ENCODE peak calls at places on chromosomes 5 and 9, in five cellular contexts. Z is H9, L is neuronal stem cell, Y is mesendoderm, O is mesenchymal stem cell. Q is an unnamed sample. For H3K79me1, the result is how much of the 10 kb centered on the place peaks cover.

GRCh38 chr5:113824307-113824706 is 310.8 kb downstream of the YTHDC2 start:
- DNase-seq in O (no peak), L (no peak), Z (no peak), Y (peak), Q (no peak)

GRCh38 chr9:5838884-5839571 is 6.1 kb upstream of the ERMP1 start:
- DNase-seq in Y (peak), Z (peak), L (no peak), O (peak), Q (peak)

GRCh38 chr5:159337291-159337974 is 7.1 kb upstream of the IL12B start:
- DNase-seq in O (peak), Y (peak), Z (no peak), L (no peak), Q (peak)

GRCh38 chr5:55547792-55548191 is 13.0 kb upstream of the PLPP1 start:
- DNase-seq in O (no peak), L (no peak), Z (no peak), Y (no peak), Q (no peak)

GRCh38 chr5:81965510-81965909 is 6.3 kb upstream of the ATG10 start:
- DNase-seq in Y (peak), L (no peak), O (peak), Z (no peak), Q (no peak)

GRCh38 chr9:113993838-113994540 is 84.1 kb downstream of the AMBP start:
- DNase-seq in L (no peak), Z (no peak), Y (no peak), O (no peak), Q (peak)

GRCh38 chr5:114038756-114039155 is 323.1 kb upstream of the KCNN2 start:
- DNase-seq in Z (no peak), O (no peak), Y (peak), L (no peak), Q (no peak)

GRCh38 chr5:172505403-172505759 is 51.1 kb upstream of the SH3PXD2B start:
- DNase-seq in O (no peak), Z (peak), Y (no peak), L (no peak), Q (no peak)

GRCh38 chr9:133532937-133533668 is 1.4 kb upstream of the ADAMTSL2 start:
- DNase-seq in L (peak), O (peak), Z (peak), Y (peak), Q (peak)

GRCh38 chr9:4425358-4426045 is 64.8 kb upstream of the SLC1A1 start:
- DNase-seq in Z (no peak), L (no peak), Y (no peak), O (no peak), Q (no peak)

GRCh38 chr9:134130503-134131375 is 5.1 kb upstream of the WDR5 start:
- DNase-seq in Y (peak), Z (peak), L (peak), O (no peak), Q (peak)

GRCh38 chr9:137461663-137462395 is 2.7 kb upstream of the NSMF start:
- DNase-seq in Y (peak), Z (peak), L (no peak), O (peak), Q (no peak)

GRCh38 chr9:18673179-18673578 is 199.2 kb downstream of the ADAMTSL1 start:
- DNase-seq in Z (no peak), Y (no peak), O (no peak), L (no peak), Q (no peak)

GRCh38 chr5:169979871-169980270 is 424 bp downstream of the INSYN2B start:
- DNase-seq in Z (no peak), L (peak), O (no peak), Y (peak), Q (peak)

GRCh38 chr5:111070272-111071134 is 1.0 kb upstream of the TSLP start:
- DNase-seq in O (peak), L (peak), Y (peak), Z (peak), Q (no peak)

GRCh38 chr5:143055596-143056330 is 285.6 kb downstream of the ARHGAP26 start:
- DNase-seq in O (peak), Z (no peak), Y (no peak), L (no peak), Q (peak)

GRCh38 chr5:179166886-179167841 is 107.0 kb downstream of the ZNF354C start:
- DNase-seq in O (peak), Y (peak), Z (peak), L (peak), Q (peak)

GRCh38 chr9:89952401-89952800 is 347.6 kb downstream of the GADD45G start:
- DNase-seq in Y (peak), L (no peak), O (peak), Z (no peak), Q (peak)

GRCh38 chr5:67315082-67315801 is 118.6 kb upstream of the CD180 start:
- DNase-seq in Y (peak), Z (peak), L (peak), O (peak), Q (peak)

GRCh38 chr5:56282241-56282640 is 49.1 kb upstream of the ANKRD55 start:
- DNase-seq in Y (no peak), O (peak), Z (no peak), L (no peak), Q (peak)

GRCh38 chr5:143682788-143683419 is 129.1 kb upstream of the HMHB1 start:
- DNase-seq in Z (no peak), Y (no peak), L (no peak), O (no peak), Q (peak)

GRCh38 chr5:43075319-43076293 is 35.5 kb upstream of the ANXA2R start:
- DNase-seq in O (peak), L (no peak), Y (no peak), Z (no peak), Q (no peak)

GRCh38 chr9:123684393-123685149 is 245.4 kb downstream of the DENND1A start:
- DNase-seq in L (no peak), Y (peak), Z (no peak), O (no peak), Q (no peak)

GRCh38 chr5:87252283-87252605 is 15.4 kb upstream of the RASA1 start:
- DNase-seq in O (no peak), Y (no peak), Z (no peak), L (no peak), Q (no peak)

GRCh38 chr5:148932355-148932935 is 106.0 kb downstream of the ADRB2 start:
- DNase-seq in L (no peak), Y (no peak), O (no peak), Z (no peak), Q (no peak)

GRCh38 chr5:9241459-9241858 is 304.4 kb downstream of the SEMA5A start:
- DNase-seq in L (no peak), Z (no peak), O (no peak), Y (no peak), Q (no peak)

GRCh38 chr9:100099722-100100042 is 639 bp downstream of the INVS start:
- DNase-seq in L (no peak), Z (no peak), Y (no peak), O (no peak), Q (no peak)

GRCh38 chr9:112179816-112180215 is 4.7 kb upstream of the SUSD1 start:
- DNase-seq in Y (no peak), L (no peak), O (no peak), Z (no peak), Q (no peak)

GRCh38 chr9:81687521-81688261 is 1.7 kb downstream of the TLE1 start:
- DNase-seq in O (peak), L (peak), Y (peak), Z (peak), Q (no peak)

GRCh38 chr5:1732238-1732880 is 67.3 kb downstream of the MRPL36 start:
- DNase-seq in O (no peak), Y (no peak), L (no peak), Z (peak), Q (no peak)

GRCh38 chr5:139635606-139636206 is 12.4 kb upstream of the CXXC5 start:
- DNase-seq in L (no peak), Z (no peak), O (peak), Y (peak), Q (peak)

DNA sequence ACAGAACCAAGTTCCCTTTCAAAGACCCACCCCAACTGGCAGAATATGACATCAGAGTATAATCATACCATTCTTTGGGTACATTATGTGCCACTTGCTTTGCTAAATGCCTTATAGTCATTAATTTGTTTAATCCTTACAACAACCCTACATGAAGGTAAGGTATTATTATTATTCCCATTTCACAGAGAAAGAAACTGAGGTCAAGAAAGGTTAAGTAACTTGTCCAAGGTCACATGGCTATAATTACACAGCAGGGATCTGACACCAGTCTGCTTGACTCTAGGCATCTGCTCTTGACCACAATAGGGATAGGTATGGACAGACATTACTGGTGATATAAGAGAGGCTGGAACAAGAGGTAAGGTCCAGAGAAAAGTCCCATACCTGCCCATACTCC is 1.2 kb downstream of the FCHSD1 start:
- DNase-seq in L (no peak), Y (no peak), Z (no peak), O (no peak), Q (no peak)
- H3K18ac ChIP-seq in L (no peak), Y (no peak), Z (no peak), O (no peak), Q (no peak)

DNA sequence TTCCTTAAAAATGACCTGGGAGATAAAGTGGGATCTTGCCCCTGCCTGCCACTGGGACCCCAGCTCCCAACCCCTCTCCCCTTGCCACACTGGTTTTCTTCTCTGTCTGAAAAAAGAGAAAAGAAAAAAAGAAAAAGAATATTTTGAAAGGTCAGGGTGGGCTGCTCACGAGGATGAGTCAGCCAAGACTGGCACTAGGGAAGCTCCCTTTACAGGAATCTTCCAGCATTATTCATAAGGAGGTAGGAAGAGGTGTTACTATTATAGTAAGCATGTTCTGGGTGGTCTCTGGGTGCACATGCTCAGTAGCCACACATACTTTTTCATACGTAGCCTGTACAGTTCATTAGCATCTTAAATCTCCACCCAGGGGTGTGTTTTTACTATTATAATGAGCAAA is 46.8 kb upstream of the HAND1 start:
- DNase-seq in L (no peak), Z (no peak), Y (no peak), O (no peak), Q (no peak)
- H3K79me1 ChIP-seq in L (under half), Z (under half), Y (under half), O (under half), Q (under half)

DNA sequence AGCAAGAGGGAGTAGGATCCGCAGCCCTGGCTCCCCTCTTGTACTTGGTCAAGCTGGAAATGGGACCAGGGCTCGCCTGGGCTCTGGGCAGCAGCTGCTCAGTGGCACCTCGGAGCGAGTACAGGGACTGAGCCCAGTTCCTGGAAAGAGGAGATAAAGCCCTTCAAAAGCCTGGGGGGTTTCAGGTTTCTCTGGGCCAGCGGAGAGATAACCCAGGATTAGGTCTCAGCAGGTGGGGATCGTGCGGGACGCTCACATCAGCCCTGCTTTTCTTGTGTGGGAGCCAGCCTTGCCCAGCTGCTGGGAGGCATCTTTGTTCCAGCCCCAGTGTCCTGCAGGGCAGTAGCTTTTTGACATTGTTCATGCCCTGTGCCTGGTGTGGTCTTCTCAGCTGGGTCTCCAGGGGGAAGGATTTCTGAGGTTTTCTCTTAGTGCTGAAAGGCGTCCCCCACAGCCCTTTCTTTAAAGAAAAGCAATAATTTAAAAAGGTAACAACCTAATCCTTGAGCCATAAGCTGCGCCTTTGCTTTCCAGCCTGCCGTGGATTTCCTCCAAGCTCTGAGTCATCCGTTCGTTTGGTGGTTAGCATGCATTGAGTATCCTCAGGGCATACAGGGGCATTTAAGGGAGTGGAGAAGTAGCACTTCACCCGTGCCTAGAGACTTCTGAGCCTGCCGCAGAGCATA is 657 bp upstream of the TNC start:
- DNase-seq in Y (peak), O (peak), L (peak), Z (peak), Q (peak)
- H3K18ac ChIP-seq in Y (peak), O (peak), L (peak), Z (no peak), Q (peak)

DNA sequence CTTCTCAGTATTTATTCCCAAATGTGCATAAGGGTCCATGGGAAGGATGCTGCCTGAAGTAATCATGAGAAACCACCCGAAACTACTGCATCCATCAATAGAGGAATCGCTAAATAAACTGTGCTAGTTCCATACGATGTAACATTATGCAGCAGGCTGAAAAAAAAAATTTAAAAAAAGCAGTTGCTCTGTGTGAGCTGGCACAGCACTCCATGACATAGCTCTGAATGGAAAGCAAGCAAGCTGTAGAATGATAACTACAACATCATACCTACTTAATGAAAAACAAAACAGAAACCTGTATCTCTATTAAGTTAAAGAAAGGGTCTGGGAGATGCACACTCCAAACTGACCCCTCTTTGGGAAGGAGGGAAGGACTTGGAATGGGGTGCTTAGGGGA is 49.3 kb downstream of the SHB start:
- DNase-seq in Y (no peak), L (no peak), Z (no peak), O (no peak), Q (peak)
- H3K79me1 ChIP-seq in Y (half or more), L (under half), Z (under half), O (under half), Q (half or more)

GRCh38 chr5:130796902-130797301 is 368.2 kb downstream of the HINT1 start:
- DNase-seq in O (no peak), Y (peak), Z (no peak), L (no peak), Q (no peak)
- H3K18ac ChIP-seq in O (no peak), Y (no peak), Z (no peak), L (no peak), Q (no peak)

GRCh38 chr5:15023266-15023665 is 151.7 kb upstream of the ANKH start:
- DNase-seq in Y (no peak), L (no peak), O (no peak), Z (no peak), Q (no peak)
- H3K79me1 ChIP-seq in Y (under half), L (under half), O (under half), Z (under half), Q (under half)

DNA sequence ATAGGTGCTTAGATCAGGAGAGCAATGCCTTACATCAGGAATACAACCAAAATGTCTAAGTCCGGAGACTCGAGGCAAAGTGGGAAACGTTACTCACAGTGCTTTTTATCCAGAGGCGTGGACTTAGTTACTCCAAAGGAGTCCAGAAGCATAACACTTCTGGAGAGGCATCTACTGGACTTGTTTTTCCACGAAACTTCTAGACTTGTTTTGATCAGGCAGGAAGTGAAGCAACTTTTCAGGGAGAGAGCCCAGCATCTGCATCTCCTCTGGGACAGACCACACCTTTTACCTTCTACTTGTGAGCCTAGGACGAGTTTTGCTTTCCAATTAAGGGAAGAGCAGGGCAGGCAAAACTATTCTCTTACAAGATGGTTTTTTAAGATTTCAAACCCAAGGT is 1.2 kb upstream of the TJP2 start:
- DNase-seq in L (no peak), Z (no peak), Y (no peak), O (no peak), Q (no peak)
- H3K18ac ChIP-seq in L (no peak), Z (no peak), Y (no peak), O (no peak), Q (no peak)